ENCODE peak calls at places on chromosome 18, in eight cellular contexts. One of them, this sample, is unnamed.

GRCh38 chr18:8962192-8962772 is 140.2 kb upstream of the NDUFV2 start:
- DNase-seq in BE2C: no peak
- DNase-seq in foreskin fibroblast: no peak
- DNase-seq in endodermal cell: no peak
- DNase-seq in stomach: no peak
- DNase-seq in Panc1: no peak
- DNase-seq in tibial nerve: no peak
- DNase-seq in astrocyte: no peak
- DNase-seq in this sample: no peak

GRCh38 chr18:46320928-46321855 is 217.0 kb downstream of the HAUS1 start:
- DNase-seq in foreskin fibroblast: peak
- DNase-seq in tibial nerve: no peak
- DNase-seq in Panc1: no peak
- DNase-seq in stomach: no peak
- DNase-seq in astrocyte: peak
- DNase-seq in endodermal cell: no peak
- DNase-seq in BE2C: no peak
- DNase-seq in this sample: peak

GRCh38 chr18:79611040-79611681 is 68.4 kb upstream of the CTDP1 start:
- DNase-seq in endodermal cell: peak
- DNase-seq in stomach: no peak
- DNase-seq in tibial nerve: peak
- DNase-seq in foreskin fibroblast: no peak
- DNase-seq in Panc1: no peak
- DNase-seq in astrocyte: peak
- DNase-seq in BE2C: no peak
- DNase-seq in this sample: no peak

GRCh38 chr18:9177466-9177865 is 40.9 kb downstream of the ANKRD12 start:
- DNase-seq in BE2C: no peak
- DNase-seq in astrocyte: no peak
- DNase-seq in tibial nerve: no peak
- DNase-seq in foreskin fibroblast: no peak
- DNase-seq in stomach: no peak
- DNase-seq in endodermal cell: no peak
- DNase-seq in Panc1: no peak
- DNase-seq in this sample: no peak

GRCh38 chr18:59461171-59461570 is 102.1 kb upstream of the LMAN1 start:
- DNase-seq in BE2C: no peak
- DNase-seq in tibial nerve: no peak
- DNase-seq in stomach: no peak
- DNase-seq in endodermal cell: no peak
- DNase-seq in foreskin fibroblast: no peak
- DNase-seq in astrocyte: no peak
- DNase-seq in Panc1: no peak
- DNase-seq in this sample: no peak

GRCh38 chr18:79625195-79625923 is 54.2 kb upstream of the CTDP1 start:
- DNase-seq in foreskin fibroblast: no peak
- DNase-seq in BE2C: no peak
- DNase-seq in Panc1: no peak
- DNase-seq in stomach: no peak
- DNase-seq in tibial nerve: no peak
- DNase-seq in astrocyte: no peak
- DNase-seq in endodermal cell: no peak
- DNase-seq in this sample: no peak

GRCh38 chr18:6414118-6414722 is 491 bp downstream of the L3MBTL4 start:
- DNase-seq in BE2C: no peak
- DNase-seq in foreskin fibroblast: peak
- DNase-seq in endodermal cell: peak
- DNase-seq in Panc1: no peak
- DNase-seq in tibial nerve: peak
- DNase-seq in stomach: peak
- DNase-seq in astrocyte: no peak
- DNase-seq in this sample: no peak

GRCh38 chr18:61435064-61435652 is 101.9 kb downstream of the CDH20 start:
- DNase-seq in astrocyte: no peak
- DNase-seq in foreskin fibroblast: peak
- DNase-seq in endodermal cell: peak
- DNase-seq in stomach: no peak
- DNase-seq in BE2C: peak
- DNase-seq in tibial nerve: no peak
- DNase-seq in Panc1: no peak
- DNase-seq in this sample: peak

GRCh38 chr18:74768096-74768495 is 170.4 kb downstream of the ZNF407 start:
- DNase-seq in BE2C: no peak
- DNase-seq in astrocyte: no peak
- DNase-seq in Panc1: no peak
- DNase-seq in tibial nerve: no peak
- DNase-seq in foreskin fibroblast: peak
- DNase-seq in stomach: no peak
- DNase-seq in endodermal cell: no peak
- DNase-seq in this sample: no peak

GRCh38 chr18:24112874-24113615 is 25.8 kb upstream of the CABYR start:
- DNase-seq in BE2C: no peak
- DNase-seq in stomach: no peak
- DNase-seq in astrocyte: peak
- DNase-seq in endodermal cell: peak
- DNase-seq in foreskin fibroblast: peak
- DNase-seq in tibial nerve: no peak
- DNase-seq in Panc1: no peak
- DNase-seq in this sample: peak

GRCh38 chr18:49613741-49614151 is 51.9 kb downstream of the LIPG start:
- DNase-seq in Panc1: no peak
- DNase-seq in astrocyte: peak
- DNase-seq in stomach: no peak
- DNase-seq in endodermal cell: peak
- DNase-seq in BE2C: no peak
- DNase-seq in foreskin fibroblast: no peak
- DNase-seq in tibial nerve: no peak
- DNase-seq in this sample: no peak

GRCh38 chr18:36477776-36478175 is 180.3 kb downstream of the FHOD3 start:
- DNase-seq in astrocyte: no peak
- DNase-seq in Panc1: no peak
- DNase-seq in foreskin fibroblast: no peak
- DNase-seq in endodermal cell: no peak
- DNase-seq in stomach: no peak
- DNase-seq in BE2C: no peak
- DNase-seq in tibial nerve: no peak
- DNase-seq in this sample: no peak

GRCh38 chr18:56789889-56790180 is 138.7 kb downstream of the WDR7 start:
- DNase-seq in foreskin fibroblast: no peak
- DNase-seq in tibial nerve: no peak
- DNase-seq in BE2C: no peak
- DNase-seq in Panc1: no peak
- DNase-seq in endodermal cell: no peak
- DNase-seq in stomach: no peak
- DNase-seq in astrocyte: no peak
- DNase-seq in this sample: no peak

GRCh38 chr18:56787392-56787791 is 136.2 kb downstream of the WDR7 start:
- DNase-seq in endodermal cell: no peak
- DNase-seq in stomach: no peak
- DNase-seq in BE2C: no peak
- DNase-seq in astrocyte: no peak
- DNase-seq in tibial nerve: no peak
- DNase-seq in foreskin fibroblast: no peak
- DNase-seq in Panc1: no peak
- DNase-seq in this sample: no peak

GRCh38 chr18:56785006-56785405 is 133.8 kb downstream of the WDR7 start:
- DNase-seq in foreskin fibroblast: no peak
- DNase-seq in stomach: no peak
- DNase-seq in tibial nerve: no peak
- DNase-seq in BE2C: no peak
- DNase-seq in astrocyte: no peak
- DNase-seq in Panc1: no peak
- DNase-seq in endodermal cell: no peak
- DNase-seq in this sample: no peak

DNA sequence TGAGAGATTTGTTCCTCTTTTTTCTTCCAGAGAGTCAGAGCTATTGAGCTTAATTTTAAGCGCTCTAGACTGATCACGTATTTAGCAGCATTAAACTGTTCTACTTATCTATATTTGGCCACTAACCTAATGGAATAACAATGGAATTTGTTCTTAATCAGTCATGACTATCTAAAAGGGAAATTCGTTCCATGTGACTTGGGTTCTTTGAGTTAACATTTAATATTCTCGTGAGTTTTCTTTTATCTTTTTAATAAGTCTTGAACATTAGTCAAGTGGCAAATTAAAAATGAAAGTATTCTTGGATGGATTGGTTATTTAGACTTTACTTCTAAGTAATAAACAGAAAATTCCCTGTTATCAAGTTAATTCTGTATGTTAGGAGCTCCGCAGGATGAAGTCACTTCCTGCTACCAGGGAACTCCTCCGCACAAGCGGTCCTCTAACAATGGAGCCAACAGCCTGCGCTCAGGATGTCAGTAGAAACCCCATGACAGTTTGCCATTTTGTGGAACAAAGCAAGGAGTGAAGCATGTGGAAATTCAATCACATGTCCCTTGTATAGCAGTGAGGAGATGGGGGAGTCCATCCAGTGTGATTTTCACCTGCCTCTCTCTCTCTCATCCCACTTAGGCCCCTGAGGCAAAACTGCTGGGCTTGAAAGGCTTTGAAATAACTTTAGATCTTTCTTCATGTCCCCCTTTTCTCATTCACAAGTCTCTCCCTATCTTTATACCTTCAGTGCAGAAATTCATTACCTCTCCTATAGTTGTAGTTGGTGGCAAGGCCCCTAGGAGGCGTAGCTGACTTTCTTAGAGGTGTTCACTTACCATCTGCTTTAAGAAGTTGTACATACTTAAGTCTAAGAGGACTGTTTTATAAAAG is 138.1 kb downstream of the WDR7 start:
- DNase-seq in stomach: no peak
- DNase-seq in BE2C: peak
- DNase-seq in tibial nerve: no peak
- DNase-seq in foreskin fibroblast: peak
- DNase-seq in astrocyte: no peak
- DNase-seq in endodermal cell: peak
- DNase-seq in Panc1: peak
- DNase-seq in this sample: peak
- TF ChIP-seq CTCF in stomach: no peak
- TF ChIP-seq CTCF in BE2C: peak
- TF ChIP-seq CTCF in tibial nerve: no peak
- TF ChIP-seq CTCF in foreskin fibroblast: peak
- TF ChIP-seq CTCF in astrocyte: peak
- TF ChIP-seq CTCF in endodermal cell: peak
- TF ChIP-seq CTCF in Panc1: peak
- TF ChIP-seq CTCF in this sample: peak

GRCh38 chr18:45012286-45012685 is 331.6 kb downstream of the SETBP1 start:
- DNase-seq in endodermal cell: no peak
- DNase-seq in Panc1: no peak
- DNase-seq in foreskin fibroblast: no peak
- DNase-seq in astrocyte: no peak
- DNase-seq in stomach: no peak
- DNase-seq in tibial nerve: no peak
- DNase-seq in BE2C: no peak
- DNase-seq in this sample: peak

GRCh38 chr18:45009766-45010165 is 329.1 kb downstream of the SETBP1 start:
- DNase-seq in Panc1: no peak
- DNase-seq in astrocyte: no peak
- DNase-seq in stomach: no peak
- DNase-seq in BE2C: no peak
- DNase-seq in endodermal cell: no peak
- DNase-seq in tibial nerve: no peak
- DNase-seq in foreskin fibroblast: no peak
- DNase-seq in this sample: no peak

GRCh38 chr18:45019469-45019868 is 338.8 kb downstream of the SETBP1 start:
- DNase-seq in endodermal cell: no peak
- DNase-seq in BE2C: no peak
- DNase-seq in foreskin fibroblast: no peak
- DNase-seq in Panc1: no peak
- DNase-seq in stomach: no peak
- DNase-seq in astrocyte: no peak
- DNase-seq in tibial nerve: no peak
- DNase-seq in this sample: no peak

GRCh38 chr18:45008694-45009372 is 328.1 kb downstream of the SETBP1 start:
- DNase-seq in tibial nerve: no peak
- DNase-seq in foreskin fibroblast: no peak
- DNase-seq in astrocyte: no peak
- DNase-seq in stomach: no peak
- DNase-seq in endodermal cell: no peak
- DNase-seq in BE2C: no peak
- DNase-seq in Panc1: no peak
- DNase-seq in this sample: no peak

GRCh38 chr18:45014047-45014501 is 333.4 kb downstream of the SETBP1 start:
- DNase-seq in stomach: no peak
- DNase-seq in foreskin fibroblast: peak
- DNase-seq in astrocyte: peak
- DNase-seq in tibial nerve: no peak
- DNase-seq in BE2C: no peak
- DNase-seq in Panc1: no peak
- DNase-seq in endodermal cell: peak
- DNase-seq in this sample: peak
- TF ChIP-seq CTCF in stomach: no peak
- TF ChIP-seq CTCF in foreskin fibroblast: peak
- TF ChIP-seq CTCF in astrocyte: peak
- TF ChIP-seq CTCF in tibial nerve: no peak
- TF ChIP-seq CTCF in BE2C: no peak
- TF ChIP-seq CTCF in Panc1: no peak
- TF ChIP-seq CTCF in endodermal cell: peak
- TF ChIP-seq CTCF in this sample: peak

DNA sequence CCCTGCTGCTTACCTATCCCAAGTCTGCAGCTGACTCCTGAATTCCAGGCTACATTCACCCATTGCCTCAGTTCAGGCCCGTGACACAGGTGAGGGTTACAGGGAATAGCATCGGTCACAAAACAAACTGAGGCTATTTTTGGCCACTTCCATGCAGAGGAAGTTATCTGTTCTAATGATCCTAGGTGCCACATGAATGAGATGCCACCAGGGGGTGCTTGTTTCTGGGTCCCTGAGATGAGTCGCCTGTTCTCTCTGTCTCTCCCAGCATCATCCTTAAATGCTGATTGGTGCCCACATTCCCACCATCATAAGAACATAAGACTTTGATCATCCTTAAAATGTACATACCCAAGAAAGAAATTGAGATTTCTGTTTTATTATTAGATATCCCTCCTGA is 119.0 kb upstream of the CELF4 start:
- DNase-seq in stomach: no peak
- DNase-seq in foreskin fibroblast: no peak
- DNase-seq in astrocyte: no peak
- DNase-seq in endodermal cell: peak
- DNase-seq in tibial nerve: no peak
- DNase-seq in BE2C: no peak
- DNase-seq in Panc1: no peak
- DNase-seq in this sample: no peak
- TF ChIP-seq CTCF in stomach: no peak
- TF ChIP-seq CTCF in foreskin fibroblast: no peak
- TF ChIP-seq CTCF in astrocyte: no peak
- TF ChIP-seq CTCF in endodermal cell: peak
- TF ChIP-seq CTCF in tibial nerve: no peak
- TF ChIP-seq CTCF in BE2C: peak
- TF ChIP-seq CTCF in Panc1: no peak
- TF ChIP-seq CTCF in this sample: no peak

GRCh38 chr18:35130236-35130635 is 89.0 kb downstream of the MAPRE2 start:
- DNase-seq in tibial nerve: no peak
- DNase-seq in endodermal cell: no peak
- DNase-seq in Panc1: no peak
- DNase-seq in stomach: no peak
- DNase-seq in foreskin fibroblast: no peak
- DNase-seq in BE2C: no peak
- DNase-seq in astrocyte: no peak
- DNase-seq in this sample: no peak
- TF ChIP-seq CTCF in tibial nerve: no peak
- TF ChIP-seq CTCF in endodermal cell: no peak
- TF ChIP-seq CTCF in Panc1: no peak
- TF ChIP-seq CTCF in stomach: no peak
- TF ChIP-seq CTCF in foreskin fibroblast: no peak
- TF ChIP-seq CTCF in BE2C: no peak
- TF ChIP-seq CTCF in astrocyte: no peak
- TF ChIP-seq CTCF in this sample: no peak

This sample was measured in HFFc6.